ENCODE peak calls at places on chromosomes 11 and 22, in seven cellular contexts. C is MM.1S, B is ovary, I is cardiac muscle cell, D is heart right ventricle, W is left ventricle myocardium inferior, A is dorsolateral prefrontal cortex. T is an unnamed sample.

GRCh38 chr22:40855960-40856512 is 403 bp downstream of the ST13 start:
- DNase-seq in C (peak), B (no peak), I (peak), D (peak), W (peak), A (no peak), T (no peak)

GRCh38 chr22:40276877-40277823 is 69.2 kb upstream of the ADSL start:
- DNase-seq in C (no peak), B (no peak), I (peak), D (peak), W (no peak), A (no peak), T (no peak)

GRCh38 chr11:94046796-94047195 is 25.6 kb downstream of the HEPHL1 start:
- DNase-seq in C (no peak), B (no peak), I (no peak), D (no peak), W (no peak), A (no peak), T (peak)

GRCh38 chr22:50316114-50317065 is 8.9 kb upstream of the PLXNB2 start:
- DNase-seq in C (no peak), B (no peak), I (no peak), D (no peak), W (no peak), A (no peak), T (no peak)

GRCh38 chr22:45420011-45420410 is 6.5 kb downstream of the RIBC2 start:
- DNase-seq in C (no peak), B (no peak), I (no peak), D (no peak), W (no peak), A (no peak), T (no peak)

GRCh38 chr22:49294656-49295464 is 532.8 kb downstream of the BRD1 start:
- DNase-seq in C (no peak), B (no peak), I (no peak), D (no peak), W (no peak), A (no peak), T (no peak)

GRCh38 chr22:19982991-19983578 is 33.5 kb downstream of the ARVCF start:
- DNase-seq in C (no peak), B (no peak), I (no peak), D (no peak), W (no peak), A (no peak), T (no peak)

GRCh38 chr11:42239102-42239501 is 779.6 kb upstream of the LRRC4C start:
- DNase-seq in C (no peak), B (no peak), I (peak), D (no peak), W (no peak), A (no peak), T (no peak)

GRCh38 chr11:112570335-112570734 is 309.7 kb upstream of the PLET1 start:
- DNase-seq in C (no peak), B (no peak), I (no peak), D (no peak), W (no peak), A (no peak), T (no peak)

GRCh38 chr11:93935826-93936225 is 85.3 kb upstream of the HEPHL1 start:
- DNase-seq in C (no peak), B (no peak), I (no peak), D (no peak), W (no peak), A (no peak), T (no peak)

GRCh38 chr11:118343248-118343647 is 743 bp upstream of the CD3D start:
- DNase-seq in C (no peak), B (no peak), I (no peak), D (no peak), W (no peak), A (no peak), T (peak)

GRCh38 chr11:118342503-118343161 is at the start of gene CD3D:
- DNase-seq in C (no peak), B (no peak), I (no peak), D (no peak), W (no peak), A (no peak), T (no peak)

GRCh38 chr11:118340437-118340836 is 2.1 kb downstream of the CD3D start:
- DNase-seq in C (no peak), B (no peak), I (no peak), D (no peak), W (no peak), A (no peak), T (no peak)

GRCh38 chr11:118343981-118344521 is at the start of gene CD3G:
- DNase-seq in C (no peak), B (no peak), I (no peak), D (no peak), W (no peak), A (no peak), T (peak)

GRCh38 chr11:118341749-118342489 is 586 bp downstream of the CD3D start:
- DNase-seq in C (no peak), B (no peak), I (no peak), D (no peak), W (no peak), A (no peak), T (peak)
- H3K4me3 ChIP-seq in C (no peak), B (no peak), I (no peak), D (no peak), W (no peak), A (no peak), T (no peak)

GRCh38 chr11:46367244-46367915 is 14.1 kb upstream of the MDK start:
- DNase-seq in C (no peak), B (peak), I (peak), D (peak), W (peak), A (peak), T (no peak)

GRCh38 chr11:46364791-46365190 is 16.7 kb upstream of the MDK start:
- DNase-seq in C (no peak), B (no peak), I (no peak), D (no peak), W (no peak), A (no peak), T (no peak)

GRCh38 chr11:46366260-46366659 is 15.2 kb upstream of the MDK start:
- DNase-seq in C (no peak), B (no peak), I (no peak), D (no peak), W (no peak), A (no peak), T (no peak)

GRCh38 chr11:46367916-46368267 is 13.6 kb upstream of the MDK start:
- DNase-seq in C (no peak), B (no peak), I (no peak), D (no peak), W (no peak), A (no peak), T (no peak)

DNA sequence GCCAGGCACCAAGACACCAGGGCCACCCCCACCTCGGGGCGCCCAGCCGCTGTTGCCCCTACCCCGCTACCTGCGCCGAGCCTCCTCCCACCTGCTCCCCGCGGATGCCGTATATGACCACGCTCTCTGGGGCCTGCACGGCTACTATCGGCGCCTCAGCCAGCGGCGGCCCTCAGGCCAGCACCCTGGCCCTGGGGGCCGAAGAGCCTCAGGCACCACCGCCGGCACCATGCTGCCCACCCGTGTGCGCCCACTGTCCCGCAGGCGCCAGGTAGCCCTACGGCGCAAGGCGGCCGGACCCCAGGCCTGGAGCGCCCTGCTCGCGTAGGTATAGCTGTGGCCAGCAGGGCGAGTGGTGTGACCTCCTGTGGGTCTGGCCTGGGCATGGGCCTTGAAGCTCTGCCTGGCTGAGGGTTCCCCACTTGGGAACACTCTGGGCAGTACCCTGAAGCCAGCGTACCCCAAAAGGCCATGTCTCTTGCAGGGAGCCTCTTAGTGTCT is 14.8 kb upstream of the MDK start:
- DNase-seq in C (no peak), B (no peak), I (no peak), D (no peak), W (no peak), A (no peak), T (no peak)
- H3K27ac ChIP-seq in C (no peak), B (no peak), I (peak), D (peak), W (peak), A (peak), T (no peak)

GRCh38 chr22:22552630-22553029 is 6.4 kb downstream of the PRAME start:
- DNase-seq in C (no peak), B (no peak), I (peak), D (no peak), W (no peak), A (no peak), T (no peak)
- TF ChIP-seq CTCF in C (no peak), B (no peak), I (peak), D (no peak), W (no peak), A (no peak), T (no peak)

DNA sequence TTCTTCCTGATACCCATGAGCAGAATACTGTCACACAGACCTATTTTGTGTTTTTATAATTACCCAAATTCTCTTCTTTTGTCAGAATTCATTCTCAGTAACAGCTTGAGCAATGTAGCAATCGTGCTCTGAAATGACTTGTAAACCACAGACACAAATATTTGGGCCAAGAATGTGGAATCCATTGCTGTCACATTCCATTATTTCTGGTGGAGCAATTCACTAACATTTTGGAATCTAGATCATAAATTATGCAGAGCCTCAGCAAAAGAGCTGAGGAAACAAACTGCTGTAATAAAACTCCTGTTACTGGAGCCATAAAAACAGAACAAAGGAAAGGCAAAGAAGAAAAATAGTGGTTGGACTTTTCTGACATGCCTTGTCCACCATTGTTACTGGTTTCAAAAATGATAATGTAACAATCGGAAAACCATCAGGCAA is 223.3 kb upstream of the PITPNB start:
- DNase-seq in C (no peak), B (no peak), I (peak), D (no peak), W (no peak), A (no peak), T (no peak)
- H3K4me3 ChIP-seq in C (no peak), B (no peak), I (no peak), D (no peak), W (no peak), A (no peak), T (no peak)

DNA sequence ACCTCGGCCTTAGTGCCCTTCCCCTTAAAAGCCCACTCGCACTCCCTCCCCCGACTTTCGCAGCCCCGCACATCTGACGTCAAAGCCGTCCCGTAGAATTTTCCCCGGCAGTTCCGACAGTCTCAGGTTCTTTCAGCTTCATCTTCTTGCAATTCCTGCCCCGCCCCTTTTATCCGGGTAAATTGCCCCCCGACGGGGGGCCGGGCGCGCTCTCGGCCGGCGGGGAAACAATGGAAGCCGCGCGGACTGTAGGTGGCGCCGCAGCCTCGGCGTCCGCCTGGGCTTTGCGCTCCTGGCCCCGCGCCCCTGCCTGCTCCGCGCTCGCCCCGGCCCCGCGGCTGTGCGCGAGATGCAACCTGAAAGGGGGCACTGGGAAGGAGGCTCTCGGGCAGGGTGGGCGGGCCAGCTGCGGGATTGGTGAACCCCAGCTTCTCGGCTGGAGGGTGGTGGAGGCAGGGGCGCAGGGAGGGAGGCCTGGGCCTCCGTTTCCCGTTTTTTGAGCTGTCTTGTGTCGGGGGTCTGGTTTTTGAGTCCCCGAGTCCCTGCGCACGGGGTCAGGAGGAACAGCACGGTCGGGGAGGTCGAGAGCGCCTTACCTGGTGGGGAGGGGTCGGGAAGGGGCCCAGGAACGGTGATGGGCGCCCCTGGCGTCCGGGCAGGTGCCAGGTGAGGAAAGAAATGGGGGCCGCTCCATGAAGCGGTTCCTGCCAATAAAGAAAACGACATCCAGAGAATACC is 855 bp upstream of the FGF19 start:
- DNase-seq in C (no peak), B (no peak), I (peak), D (no peak), W (no peak), A (no peak), T (no peak)
- H3K27ac ChIP-seq in C (no peak), B (no peak), I (no peak), D (no peak), W (no peak), A (no peak), T (no peak)

GRCh38 chr11:61577383-61578118 is 3.3 kb downstream of the SYT7 start:
- DNase-seq in C (no peak), B (no peak), I (no peak), D (peak), W (peak), A (no peak), T (no peak)
- TF ChIP-seq CTCF in C (no peak), B (no peak), I (peak), D (peak), W (peak), A (no peak), T (peak)